ENCODE peak calls at places on chromosomes 4 and X, in seven cellular contexts. One of them, this sample, is unnamed.

GRCh38 chr4:151798678-151799416 is 38.0 kb upstream of the GATB start:
- DNase-seq in epithelial cell of proximal tubule: no peak
- DNase-seq in cardiac fibroblast: no peak
- DNase-seq in omental fat pad: no peak
- DNase-seq in NCI-H1436: no peak
- DNase-seq in SHP77: no peak
- DNase-seq in T-helper 2 cell: no peak
- DNase-seq in this sample: no peak

GRCh38 chr4:19987746-19988145 is 264.0 kb upstream of the SLIT2 start:
- DNase-seq in epithelial cell of proximal tubule: peak
- DNase-seq in cardiac fibroblast: peak
- DNase-seq in omental fat pad: no peak
- DNase-seq in NCI-H1436: no peak
- DNase-seq in SHP77: no peak
- DNase-seq in T-helper 2 cell: no peak
- DNase-seq in this sample: peak

GRCh38 chrX:38516196-38516595 is 45.1 kb upstream of the TSPAN7 start:
- DNase-seq in epithelial cell of proximal tubule: no peak
- DNase-seq in cardiac fibroblast: no peak
- DNase-seq in omental fat pad: no peak
- DNase-seq in NCI-H1436: no peak
- DNase-seq in SHP77: no peak
- DNase-seq in T-helper 2 cell: no peak
- DNase-seq in this sample: no peak

GRCh38 chr4:96016615-96017299 is 176.9 kb downstream of the PDHA2 start:
- DNase-seq in epithelial cell of proximal tubule: no peak
- DNase-seq in cardiac fibroblast: peak
- DNase-seq in omental fat pad: no peak
- DNase-seq in NCI-H1436: no peak
- DNase-seq in SHP77: no peak
- DNase-seq in T-helper 2 cell: no peak
- DNase-seq in this sample: no peak

GRCh38 chr4:99047710-99048109 is 40.9 kb downstream of the ADH5 start:
- DNase-seq in epithelial cell of proximal tubule: no peak
- DNase-seq in cardiac fibroblast: no peak
- DNase-seq in omental fat pad: no peak
- DNase-seq in NCI-H1436: no peak
- DNase-seq in SHP77: no peak
- DNase-seq in T-helper 2 cell: no peak
- DNase-seq in this sample: no peak

GRCh38 chr4:2671267-2671895 is 84.8 kb downstream of the TNIP2 start:
- DNase-seq in epithelial cell of proximal tubule: peak
- DNase-seq in cardiac fibroblast: no peak
- DNase-seq in omental fat pad: no peak
- DNase-seq in NCI-H1436: no peak
- DNase-seq in SHP77: no peak
- DNase-seq in T-helper 2 cell: no peak
- DNase-seq in this sample: no peak

GRCh38 chr4:148926861-148927260 is 484.6 kb upstream of the NR3C2 start:
- DNase-seq in epithelial cell of proximal tubule: peak
- DNase-seq in cardiac fibroblast: peak
- DNase-seq in omental fat pad: no peak
- DNase-seq in NCI-H1436: no peak
- DNase-seq in SHP77: no peak
- DNase-seq in T-helper 2 cell: no peak
- DNase-seq in this sample: no peak

GRCh38 chrX:13805241-13805640 is 11.7 kb downstream of the GPM6B start:
- DNase-seq in epithelial cell of proximal tubule: no peak
- DNase-seq in cardiac fibroblast: no peak
- DNase-seq in omental fat pad: no peak
- DNase-seq in NCI-H1436: no peak
- DNase-seq in SHP77: no peak
- DNase-seq in T-helper 2 cell: no peak
- DNase-seq in this sample: no peak

GRCh38 chrX:57481514-57481913 is 110.3 kb upstream of the ZXDB start:
- DNase-seq in epithelial cell of proximal tubule: no peak
- DNase-seq in cardiac fibroblast: no peak
- DNase-seq in omental fat pad: no peak
- DNase-seq in NCI-H1436: no peak
- DNase-seq in SHP77: no peak
- DNase-seq in T-helper 2 cell: no peak
- DNase-seq in this sample: no peak

GRCh38 chr4:8060632-8061031 is 98.0 kb downstream of the ABLIM2 start:
- DNase-seq in epithelial cell of proximal tubule: no peak
- DNase-seq in cardiac fibroblast: no peak
- DNase-seq in omental fat pad: no peak
- DNase-seq in NCI-H1436: no peak
- DNase-seq in SHP77: no peak
- DNase-seq in T-helper 2 cell: no peak
- DNase-seq in this sample: no peak

GRCh38 chrX:103779156-103779555 is 2.5 kb downstream of the PLP1 start:
- DNase-seq in epithelial cell of proximal tubule: no peak
- DNase-seq in cardiac fibroblast: peak
- DNase-seq in omental fat pad: no peak
- DNase-seq in NCI-H1436: peak
- DNase-seq in SHP77: no peak
- DNase-seq in T-helper 2 cell: no peak
- DNase-seq in this sample: no peak

GRCh38 chr4:176902710-176903323 is 110.1 kb upstream of the VEGFC start:
- DNase-seq in epithelial cell of proximal tubule: no peak
- DNase-seq in cardiac fibroblast: peak
- DNase-seq in omental fat pad: no peak
- DNase-seq in NCI-H1436: no peak
- DNase-seq in SHP77: no peak
- DNase-seq in T-helper 2 cell: no peak
- DNase-seq in this sample: peak

GRCh38 chr4:7781361-7781760 is 158.3 kb downstream of the AFAP1 start:
- DNase-seq in epithelial cell of proximal tubule: no peak
- DNase-seq in cardiac fibroblast: peak
- DNase-seq in omental fat pad: no peak
- DNase-seq in NCI-H1436: no peak
- DNase-seq in SHP77: no peak
- DNase-seq in T-helper 2 cell: no peak
- DNase-seq in this sample: no peak

GRCh38 chrX:121407627-121408026 is 360.2 kb downstream of the GLUD2 start:
- DNase-seq in epithelial cell of proximal tubule: no peak
- DNase-seq in cardiac fibroblast: no peak
- DNase-seq in omental fat pad: no peak
- DNase-seq in NCI-H1436: no peak
- DNase-seq in SHP77: no peak
- DNase-seq in T-helper 2 cell: no peak
- DNase-seq in this sample: no peak

GRCh38 chr4:76634239-76634638 is 199.2 kb downstream of the SHROOM3 start:
- DNase-seq in epithelial cell of proximal tubule: peak
- DNase-seq in cardiac fibroblast: peak
- DNase-seq in omental fat pad: no peak
- DNase-seq in NCI-H1436: no peak
- DNase-seq in SHP77: no peak
- DNase-seq in T-helper 2 cell: no peak
- DNase-seq in this sample: peak

GRCh38 chrX:49761481-49761880 is 65.7 kb upstream of the PAGE1 start:
- DNase-seq in epithelial cell of proximal tubule: no peak
- DNase-seq in cardiac fibroblast: peak
- DNase-seq in omental fat pad: no peak
- DNase-seq in NCI-H1436: no peak
- DNase-seq in SHP77: peak
- DNase-seq in T-helper 2 cell: no peak
- DNase-seq in this sample: no peak

GRCh38 chr4:42865572-42866189 is 26.8 kb upstream of the GRXCR1 start:
- DNase-seq in epithelial cell of proximal tubule: peak
- DNase-seq in cardiac fibroblast: peak
- DNase-seq in omental fat pad: peak
- DNase-seq in NCI-H1436: peak
- DNase-seq in SHP77: peak
- DNase-seq in T-helper 2 cell: peak
- DNase-seq in this sample: peak

GRCh38 chrX:43809463-43809862 is 72.8 kb downstream of the MAOB start:
- DNase-seq in epithelial cell of proximal tubule: no peak
- DNase-seq in cardiac fibroblast: peak
- DNase-seq in omental fat pad: no peak
- DNase-seq in NCI-H1436: no peak
- DNase-seq in SHP77: no peak
- DNase-seq in T-helper 2 cell: no peak
- DNase-seq in this sample: no peak

GRCh38 chr4:145340071-145340695 is 141.5 kb upstream of the SMAD1 start:
- DNase-seq in epithelial cell of proximal tubule: no peak
- DNase-seq in cardiac fibroblast: no peak
- DNase-seq in omental fat pad: no peak
- DNase-seq in NCI-H1436: no peak
- DNase-seq in SHP77: no peak
- DNase-seq in T-helper 2 cell: no peak
- DNase-seq in this sample: no peak

GRCh38 chr4:1537410-1538095 is 131.3 kb upstream of the NKX1-1 start:
- DNase-seq in epithelial cell of proximal tubule: no peak
- DNase-seq in cardiac fibroblast: no peak
- DNase-seq in omental fat pad: no peak
- DNase-seq in NCI-H1436: no peak
- DNase-seq in SHP77: no peak
- DNase-seq in T-helper 2 cell: no peak
- DNase-seq in this sample: no peak

GRCh38 chr4:184812651-184813181 is 13.1 kb downstream of the ACSL1 start:
- DNase-seq in epithelial cell of proximal tubule: no peak
- DNase-seq in cardiac fibroblast: peak
- DNase-seq in omental fat pad: no peak
- DNase-seq in NCI-H1436: no peak
- DNase-seq in SHP77: no peak
- DNase-seq in T-helper 2 cell: no peak
- DNase-seq in this sample: no peak

GRCh38 chrX:31589503-31589902 is 517.7 kb upstream of the FTHL17 start:
- DNase-seq in epithelial cell of proximal tubule: no peak
- DNase-seq in cardiac fibroblast: no peak
- DNase-seq in omental fat pad: no peak
- DNase-seq in NCI-H1436: no peak
- DNase-seq in SHP77: no peak
- DNase-seq in T-helper 2 cell: no peak
- DNase-seq in this sample: no peak

GRCh38 chrX:134171661-134172587 is 65.1 kb upstream of the CCDC160 start:
- DNase-seq in epithelial cell of proximal tubule: no peak
- DNase-seq in cardiac fibroblast: peak
- DNase-seq in omental fat pad: no peak
- DNase-seq in NCI-H1436: no peak
- DNase-seq in SHP77: no peak
- DNase-seq in T-helper 2 cell: no peak
- DNase-seq in this sample: no peak

GRCh38 chr4:128455480-128455879 is 167.9 kb upstream of the PGRMC2 start:
- DNase-seq in epithelial cell of proximal tubule: no peak
- DNase-seq in cardiac fibroblast: no peak
- DNase-seq in omental fat pad: no peak
- DNase-seq in NCI-H1436: no peak
- DNase-seq in SHP77: no peak
- DNase-seq in T-helper 2 cell: no peak
- DNase-seq in this sample: no peak

GRCh38 chr4:81421346-81422218 is 50.1 kb downstream of the RASGEF1B start:
- DNase-seq in epithelial cell of proximal tubule: no peak
- DNase-seq in cardiac fibroblast: peak
- DNase-seq in omental fat pad: no peak
- DNase-seq in NCI-H1436: peak
- DNase-seq in SHP77: no peak
- DNase-seq in T-helper 2 cell: no peak
- DNase-seq in this sample: no peak

GRCh38 chr4:109708435-109708834 is 5.2 kb upstream of the CASP6 start:
- DNase-seq in epithelial cell of proximal tubule: no peak
- DNase-seq in cardiac fibroblast: no peak
- DNase-seq in omental fat pad: no peak
- DNase-seq in NCI-H1436: no peak
- DNase-seq in SHP77: no peak
- DNase-seq in T-helper 2 cell: no peak
- DNase-seq in this sample: no peak

GRCh38 chrX:40153335-40154221 is 55.8 kb upstream of the BCOR start:
- DNase-seq in epithelial cell of proximal tubule: no peak
- DNase-seq in cardiac fibroblast: no peak
- DNase-seq in omental fat pad: no peak
- DNase-seq in NCI-H1436: no peak
- DNase-seq in SHP77: peak
- DNase-seq in T-helper 2 cell: peak
- DNase-seq in this sample: no peak

GRCh38 chr4:8907596-8908205 is 36.1 kb upstream of the HMX1 start:
- DNase-seq in epithelial cell of proximal tubule: no peak
- DNase-seq in cardiac fibroblast: no peak
- DNase-seq in omental fat pad: no peak
- DNase-seq in NCI-H1436: no peak
- DNase-seq in SHP77: no peak
- DNase-seq in T-helper 2 cell: no peak
- DNase-seq in this sample: no peak

This sample was measured in AG04449.